ENCODE peak calls at places on chromosomes 3 and 15, in eight cellular contexts. S, Q, E, A, J, F, R and C are unnamed samples.

GRCh38 chr15:90294601-90295269 is 29.3 kb downstream of the NGRN start:
- DNase-seq in S (peak; percentile 27), E (peak; percentile 42), F (peak; percentile 50), A (no peak), J (no peak), Q (no peak), R (no peak), C (no peak)

GRCh38 chr3:52779411-52780297 is 2.3 kb downstream of the ITIH1 start:
- DNase-seq in A (no peak), S (no peak), R (no peak), Q (no peak), J (no peak), F (no peak), E (no peak), C (no peak)

GRCh38 chr3:65729973-65730372 is 308.7 kb downstream of the MAGI1 start:
- DNase-seq in F (no peak), S (no peak), E (peak; percentile 8), Q (no peak), A (no peak), J (no peak), R (no peak), C (no peak)

GRCh38 chr15:81338422-81339007 is 14.6 kb upstream of the STARD5 start:
- DNase-seq in F (peak; percentile 87), R (peak; percentile 89), J (peak; percentile 38), Q (no peak), S (no peak), E (no peak), A (peak; percentile 53), C (no peak)

GRCh38 chr3:143707848-143708247 is 140.4 kb downstream of the SLC9A9 start:
- DNase-seq in F (no peak), R (peak; percentile 36), J (no peak), Q (no peak), E (no peak), A (peak; percentile 39), S (no peak), C (no peak)

GRCh38 chr3:111690242-111690641 is 95.1 kb upstream of the ZBED2 start:
- DNase-seq in A (peak; percentile 82), S (no peak), Q (no peak), E (peak; percentile 35), F (no peak), J (no peak), R (peak; percentile 78), C (no peak)

GRCh38 chr3:148990211-148990610 is 1.1 kb upstream of the GYG1 start:
- DNase-seq in S (no peak), R (no peak), J (no peak), F (peak; percentile 46), E (no peak), A (no peak), Q (no peak), C (no peak)

GRCh38 chr3:49630784-49631183 is 43.4 kb upstream of the APEH start:
- DNase-seq in Q (no peak), F (no peak), J (no peak), S (no peak), R (no peak), E (no peak), A (peak; percentile 32), C (no peak)

GRCh38 chr15:65192016-65192415 is 6.9 kb upstream of the CLPX start:
- DNase-seq in F (no peak), Q (no peak), A (peak; percentile 34), R (no peak), S (no peak), E (no peak), J (no peak), C (no peak)

GRCh38 chr15:65081758-65082157 is 5.2 kb downstream of the KBTBD13 start:
- DNase-seq in E (no peak), F (no peak), A (no peak), R (no peak), S (no peak), Q (no peak), J (no peak), C (no peak)

GRCh38 chr3:64223809-64224570 is 1.3 kb downstream of the PRICKLE2 start:
- DNase-seq in F (peak; percentile 44), R (peak; percentile 41), S (no peak), J (peak; percentile 55), Q (no peak), E (no peak), A (peak; percentile 43), C (peak; percentile 52)

GRCh38 chr15:62306851-62307504 is 141.9 kb upstream of the C2CD4B start:
- DNase-seq in A (peak; percentile 90), R (peak; percentile 75), F (peak; percentile 46), E (peak; percentile 50), J (peak; percentile 66), Q (peak; percentile 62), S (peak; percentile 5), C (peak; percentile 18)

GRCh38 chr15:67196222-67196621 is 58.2 kb downstream of the AAGAB start:
- DNase-seq in F (no peak), Q (no peak), A (no peak), E (no peak), R (no peak), S (no peak), J (no peak), C (no peak)

GRCh38 chr3:15007681-15008141 is 57.4 kb downstream of the MRPS25 start:
- DNase-seq in Q (no peak), S (no peak), E (peak; percentile 13), F (no peak), J (peak; percentile 29), A (no peak), R (peak; percentile 84), C (no peak)

GRCh38 chr3:150936693-150937092 is 31.5 kb upstream of the MINDY4B start:
- DNase-seq in Q (no peak), F (no peak), A (no peak), R (no peak), J (no peak), E (no peak), S (no peak), C (no peak)

GRCh38 chr3:105518806-105519418 is 152.2 kb downstream of the ALCAM start:
- DNase-seq in A (peak; percentile 70), F (no peak), J (peak; percentile 53), E (peak; percentile 76), S (no peak), Q (peak; percentile 51), R (peak; percentile 81), C (no peak)

GRCh38 chr15:94229591-94230365 is 1.6 kb upstream of the MCTP2 start:
- DNase-seq in E (no peak), F (no peak), R (no peak), S (no peak), J (no peak), Q (no peak), A (peak; percentile 53), C (no peak)

GRCh38 chr15:70281811-70282307 is 184.1 kb upstream of the TLE3 start:
- DNase-seq in Q (no peak), F (no peak), J (no peak), E (no peak), S (no peak), R (peak; percentile 46), A (peak; percentile 65), C (no peak)

GRCh38 chr3:71551286-71551919 is 32.1 kb downstream of the FOXP1 start:
- DNase-seq in E (no peak), R (peak; percentile 56), S (no peak), A (peak; percentile 54), Q (no peak), F (no peak), J (no peak), C (no peak)

GRCh38 chr3:59185586-59186381 is 136.0 kb upstream of the CFAP20DC start:
- DNase-seq in Q (no peak), S (no peak), R (peak; percentile 19), J (no peak), F (no peak), E (no peak), A (peak; percentile 1), C (no peak)

GRCh38 chr3:124373524-124373923 is 356.7 kb upstream of the UMPS start:
- DNase-seq in R (no peak), F (no peak), J (no peak), S (no peak), Q (no peak), E (no peak), A (no peak), C (no peak)

GRCh38 chr3:15629860-15630597 is 28.5 kb downstream of the BTD start:
- DNase-seq in F (peak; percentile 77), A (peak; percentile 82), Q (peak; percentile 90), E (peak; percentile 30), R (peak; percentile 89), J (peak; percentile 82), S (peak; percentile 30), C (peak; percentile 85)

GRCh38 chr15:85754993-85755392 is 39.7 kb downstream of the KLHL25 start:
- DNase-seq in A (no peak), F (peak; percentile 14), E (no peak), Q (no peak), J (no peak), R (no peak), S (no peak), C (no peak)

GRCh38 chr15:41561777-41562145 is 2.7 kb downstream of the TYRO3 start:
- DNase-seq in E (no peak), Q (no peak), R (peak; percentile 72), A (no peak), F (peak; percentile 83), S (peak; percentile 59), J (peak; percentile 50), C (peak; percentile 88)

GRCh38 chr3:99108508-99108907 is 207.0 kb upstream of the DCBLD2 start:
- DNase-seq in F (no peak), A (peak; percentile 95), S (no peak), R (peak; percentile 93), E (no peak), Q (peak; percentile 98), J (peak; percentile 84), C (no peak)

GRCh38 chr3:56254261-56254660 is 214.0 kb downstream of the ERC2 start:
- DNase-seq in R (no peak), E (no peak), J (no peak), S (no peak), A (no peak), Q (no peak), F (no peak), C (no peak)

GRCh38 chr3:14698601-14699244 is 23.8 kb downstream of the C3orf20 start:
- DNase-seq in F (no peak), J (no peak), R (no peak), Q (no peak), S (no peak), A (no peak), E (no peak), C (no peak)

GRCh38 chr3:5841609-5842008 is 654.1 kb downstream of the EDEM1 start:
- DNase-seq in S (no peak), Q (no peak), E (no peak), A (no peak), F (no peak), J (no peak), R (no peak), C (no peak)

GRCh38 chr15:76426941-76427340 is 90.4 kb downstream of the ISL2 start:
- DNase-seq in E (no peak), S (no peak), Q (no peak), A (no peak), J (no peak), F (no peak), R (no peak), C (no peak)

GRCh38 chr3:135217730-135218129 is 422.7 kb downstream of the EPHB1 start:
- DNase-seq in S (no peak), A (no peak), Q (no peak), J (no peak), E (no peak), F (no peak), R (no peak), C (no peak)